ENCODE peak calls at places on chromosome 5, in eight cellular contexts. T is stomach, R is heart left ventricle, F is breast epithelium, E is adrenal gland, X is esophagus squamous epithelium, N is body of pancreas, Q is sigmoid colon. G is an unnamed sample. For H3K27me3, the result is how much of the 10 kb centered on the place peaks cover.

GRCh38 chr5:57445006-57445714 is 37.5 kb downstream of the ACTBL2 start:
- DNase-seq in X (no peak), R (no peak), N (no peak), F (no peak), E (no peak), Q (no peak), T (no peak), G (no peak)

GRCh38 chr5:6402939-6403338 is 24.6 kb upstream of the MED10 start:
- DNase-seq in Q (no peak), F (no peak), E (no peak), T (no peak), X (no peak), R (no peak), N (no peak), G (no peak)

GRCh38 chr5:158463188-158463587 is 604.2 kb upstream of the CLINT1 start:
- DNase-seq in N (no peak), R (no peak), Q (no peak), F (no peak), T (no peak), X (no peak), E (no peak), G (no peak)

GRCh38 chr5:43017438-43017820 is 22.7 kb downstream of the ANXA2R start:
- DNase-seq in Q (no peak), R (no peak), N (no peak), X (no peak), F (no peak), E (peak), T (no peak), G (no peak)

GRCh38 chr5:86880344-86880743 is 262.6 kb downstream of the COX7C start:
- DNase-seq in N (no peak), E (no peak), Q (no peak), F (no peak), R (no peak), X (no peak), T (no peak), G (no peak)

GRCh38 chr5:123545506-123545905 is 33.5 kb downstream of the CSNK1G3 start:
- DNase-seq in Q (no peak), R (no peak), N (peak), F (no peak), E (no peak), T (no peak), X (no peak), G (no peak)

GRCh38 chr5:158560170-158560569 is 539.5 kb downstream of the EBF1 start:
- DNase-seq in Q (no peak), X (no peak), F (no peak), R (no peak), E (no peak), T (peak), N (no peak), G (no peak)

GRCh38 chr5:40410231-40410861 is 269.4 kb upstream of the PTGER4 start:
- DNase-seq in R (no peak), F (no peak), T (no peak), E (no peak), N (no peak), X (no peak), Q (no peak), G (no peak)

GRCh38 chr5:180455872-180456271 is 38.3 kb upstream of the CNOT6 start:
- DNase-seq in T (no peak), Q (no peak), F (no peak), X (no peak), E (no peak), R (no peak), N (no peak), G (no peak)

GRCh38 chr5:36252722-36253340 is 11.1 kb upstream of the NADK2 start:
- DNase-seq in Q (no peak), T (no peak), N (no peak), R (no peak), X (no peak), E (no peak), F (no peak), G (no peak)

GRCh38 chr5:165565921-165566320 is 2060.5 kb downstream of the MAT2B start:
- DNase-seq in N (no peak), Q (no peak), X (no peak), R (no peak), E (no peak), T (no peak), F (no peak), G (no peak)

GRCh38 chr5:122985954-122986721 is 50.4 kb downstream of the PPIC start:
- DNase-seq in F (no peak), E (no peak), T (no peak), Q (no peak), R (no peak), X (no peak), N (no peak), G (no peak)

GRCh38 chr5:134048864-134049263 is 44.1 kb upstream of the VDAC1 start:
- DNase-seq in F (no peak), E (no peak), Q (no peak), X (no peak), T (no peak), N (no peak), R (no peak), G (no peak)

GRCh38 chr5:74540582-74540981 is 99.9 kb downstream of the ENC1 start:
- DNase-seq in X (no peak), E (no peak), N (no peak), R (no peak), F (no peak), Q (no peak), T (no peak), G (no peak)

GRCh38 chr5:113939959-113940358 is 421.9 kb upstream of the KCNN2 start:
- DNase-seq in Q (no peak), E (no peak), N (no peak), F (no peak), R (no peak), X (no peak), T (no peak), G (no peak)

GRCh38 chr5:132237141-132237540 is 9.5 kb upstream of the P4HA2 start:
- DNase-seq in N (no peak), R (no peak), Q (peak), T (no peak), F (no peak), X (no peak), E (peak), G (no peak)

GRCh38 chr5:41751867-41752266 is 118.4 kb downstream of the OXCT1 start:
- DNase-seq in N (no peak), X (no peak), T (no peak), Q (no peak), F (no peak), R (no peak), E (no peak), G (no peak)

GRCh38 chr5:34914671-34915138 is 599 bp downstream of the RAD1 start:
- DNase-seq in X (no peak), N (peak), E (peak), R (no peak), T (peak), Q (peak), F (no peak), G (peak)

GRCh38 chr5:158832096-158832495 is 267.6 kb downstream of the EBF1 start:
- DNase-seq in T (no peak), F (no peak), X (no peak), E (no peak), R (no peak), Q (no peak), N (no peak), G (no peak)

GRCh38 chr5:58106754-58107410 is 353.0 kb downstream of the PLK2 start:
- DNase-seq in N (no peak), E (no peak), X (no peak), R (no peak), Q (no peak), T (no peak), F (no peak), G (no peak)

GRCh38 chr5:174167080-174167910 is 121.8 kb downstream of the NSG2 start:
- DNase-seq in F (no peak), T (no peak), R (no peak), N (no peak), E (no peak), X (no peak), Q (no peak), G (no peak)
- H3K27me3 ChIP-seq in F (under half), T (under half), R (under half), N (under half), E (under half), X (under half), Q (under half), G (under half)

GRCh38 chr5:116769470-116769869 is 194.8 kb upstream of the SEMA6A start:
- DNase-seq in X (no peak), Q (no peak), T (no peak), R (no peak), N (no peak), F (no peak), E (no peak), G (no peak)
- TF ChIP-seq POLR2A in X (no peak), Q (no peak), T (no peak), R (no peak), N (no peak), F (no peak), E (no peak), G (no peak)

GRCh38 chr5:171315925-171316257 is 6.8 kb downstream of the TLX3 start:
- DNase-seq in Q (no peak), F (no peak), X (no peak), N (no peak), R (no peak), T (no peak), E (no peak), G (no peak)

GRCh38 chr5:171316258-171317121 is 7.4 kb downstream of the TLX3 start:
- DNase-seq in R (no peak), X (no peak), N (peak), Q (no peak), F (no peak), E (no peak), T (no peak), G (no peak)

GRCh38 chr5:171318026-171318425 is 9.0 kb downstream of the TLX3 start:
- DNase-seq in N (no peak), E (no peak), R (no peak), Q (no peak), T (no peak), F (no peak), X (no peak), G (no peak)

GRCh38 chr5:171315386-171315891 is 6.4 kb downstream of the TLX3 start:
- DNase-seq in E (no peak), R (no peak), F (no peak), N (no peak), X (no peak), Q (no peak), T (no peak), G (no peak)

DNA sequence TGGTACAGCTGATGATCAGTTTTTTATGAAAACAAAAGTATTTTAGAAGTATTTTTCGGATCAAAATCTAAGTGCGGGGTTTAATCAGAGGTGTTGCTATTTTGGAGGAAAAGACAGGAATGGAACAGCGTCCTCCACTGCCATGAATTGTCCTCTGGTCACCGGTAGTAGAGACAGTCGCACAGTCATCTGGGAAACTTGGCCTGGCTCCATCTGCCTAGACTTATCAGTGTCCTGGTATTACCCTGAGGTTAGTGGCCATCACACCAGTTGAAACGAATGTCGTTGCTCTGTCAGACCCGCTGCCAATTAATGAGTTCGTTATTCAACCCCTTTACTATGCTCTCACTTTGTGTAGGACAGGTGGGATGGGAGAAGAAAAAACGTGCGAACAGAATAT is 8.2 kb downstream of the TLX3 start:
- DNase-seq in X (no peak), R (no peak), F (no peak), Q (no peak), N (peak), E (peak), T (no peak), G (no peak)
- H3K27me3 ChIP-seq in X (half or more), R (half or more), F (half or more), Q (half or more), N (under half), E (half or more), T (half or more), G (half or more)

DNA sequence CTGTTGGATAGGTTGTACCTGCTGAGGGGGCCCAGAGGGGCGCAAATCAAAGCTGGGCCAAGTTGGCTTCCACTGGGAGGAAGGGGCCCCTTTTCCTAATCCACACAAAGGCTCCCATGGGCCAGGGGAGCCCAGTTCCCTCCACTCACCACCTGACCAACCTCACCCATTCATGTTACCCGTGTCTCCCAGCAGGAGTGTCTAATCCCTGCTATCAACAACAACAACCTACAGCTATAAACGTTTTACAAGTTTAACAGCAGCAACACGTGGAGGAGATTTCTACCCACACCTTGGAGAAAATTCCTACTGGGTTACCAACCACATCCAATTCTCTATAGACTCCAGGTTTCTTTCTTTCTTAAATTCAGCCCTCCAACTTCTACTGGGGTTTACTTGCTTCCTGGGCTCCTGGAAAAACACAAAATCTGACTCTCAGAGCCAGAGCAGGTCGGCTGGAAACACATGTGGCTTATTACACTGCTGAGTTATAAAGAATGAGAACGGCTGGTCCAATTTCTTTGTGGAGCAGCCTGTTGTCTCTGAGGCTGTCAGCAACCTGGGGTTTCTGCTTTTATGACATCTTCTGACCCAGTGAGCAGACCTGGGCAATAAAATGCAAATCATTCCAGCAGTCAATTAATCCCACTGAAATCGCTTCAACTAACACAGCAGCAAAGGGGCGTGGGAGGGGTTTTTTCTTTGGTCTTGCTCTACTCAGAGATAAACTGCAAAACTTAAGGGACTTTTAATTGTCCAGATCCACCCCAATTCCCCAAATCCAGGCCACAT is 216.0 kb downstream of the SLIT3 start:
- DNase-seq in E (no peak), X (no peak), T (no peak), Q (no peak), R (no peak), N (no peak), F (no peak), G (no peak)
- TF ChIP-seq POLR2A in E (no peak), X (no peak), T (no peak), Q (no peak), R (no peak), N (no peak), F (no peak), G (no peak)

GRCh38 chr5:102759289-102759688 is 4.2 kb downstream of the PAM start:
- DNase-seq in R (no peak), F (no peak), Q (no peak), X (no peak), E (no peak), N (no peak), T (no peak), G (no peak)
- H3K27me3 ChIP-seq in R (under half), F (under half), Q (under half), X (under half), E (under half), N (under half), T (under half), G (under half)

GRCh38 chr5:149143470-149143869 is 2.2 kb downstream of the ABLIM3 start:
- DNase-seq in E (peak), T (no peak), Q (no peak), F (no peak), N (no peak), R (no peak), X (no peak), G (no peak)

GRCh38 chr5:149144637-149145036 is 3.3 kb downstream of the ABLIM3 start:
- DNase-seq in F (no peak), N (no peak), X (no peak), T (no peak), R (no peak), Q (no peak), E (no peak), G (no peak)

GRCh38 chr5:149141224-149141956 is at the start of gene ABLIM3:
- DNase-seq in T (peak), N (peak), F (peak), E (peak), Q (peak), R (peak), X (no peak), G (peak)

GRCh38 chr5:149140197-149141002 is 893 bp upstream of the ABLIM3 start:
- DNase-seq in R (no peak), N (no peak), Q (no peak), E (no peak), F (no peak), T (no peak), X (no peak), G (no peak)

DNA sequence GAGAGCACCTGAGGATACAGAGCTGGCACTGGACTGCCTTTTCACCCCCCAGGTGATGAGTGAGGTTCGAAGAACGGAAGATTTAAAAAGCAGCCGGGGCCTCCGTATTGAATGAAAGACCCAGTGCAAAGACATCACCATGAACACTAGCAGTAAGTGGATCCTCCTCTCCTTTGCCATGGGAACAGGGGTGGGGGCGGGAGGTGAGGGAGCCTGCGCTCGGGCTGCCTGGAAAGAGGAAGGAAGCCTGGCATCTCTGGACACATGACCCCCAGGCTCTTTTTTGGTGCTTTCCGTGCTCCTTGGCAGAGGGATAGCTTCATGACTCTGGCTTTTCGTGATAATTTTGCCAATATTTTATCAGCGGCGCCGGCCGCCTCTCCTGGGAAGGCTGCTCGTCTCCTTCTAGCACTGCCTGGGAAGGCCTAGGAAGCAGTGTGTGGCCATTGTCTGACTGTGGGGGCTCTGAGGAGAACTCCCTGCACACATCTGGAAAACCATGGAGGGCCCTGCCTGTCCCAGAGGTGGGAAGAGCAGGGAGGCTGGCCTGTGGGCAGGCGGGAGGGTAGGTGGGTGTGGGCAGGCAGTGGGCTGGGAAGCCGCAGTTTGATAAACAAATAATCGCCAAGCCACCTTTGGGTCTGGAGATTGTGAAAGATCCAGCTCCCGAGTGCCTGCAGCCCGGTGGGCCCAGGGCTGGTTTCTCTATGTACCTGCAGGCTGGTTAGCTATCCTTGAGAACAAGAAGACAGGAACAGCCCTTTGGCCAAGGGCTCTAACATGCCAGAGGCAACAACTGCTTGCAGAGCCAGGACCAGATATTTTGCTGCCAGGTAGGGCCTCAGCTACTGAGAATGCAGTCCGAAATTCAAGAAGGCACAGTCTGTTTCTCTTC is 911 bp downstream of the ABLIM3 start:
- DNase-seq in R (no peak), N (peak), X (no peak), E (peak), F (no peak), Q (no peak), T (no peak), G (peak)
- TF ChIP-seq POLR2A in R (no peak), N (no peak), X (no peak), E (no peak), F (no peak), Q (no peak), T (no peak), G (no peak)

G was measured in gastrocnemius medialis.